ENCODE peak calls at places on chromosomes 11 and 22, in eight cellular contexts. A, L, O, F, Y, X, D and M are unnamed samples.

GRCh38 chr11:15769203-15769602 is 587.1 kb downstream of the SOX6 start:
- DNase-seq in D (no peak), Y (no peak), F (no peak), A (no peak), L (no peak), X (no peak), O (no peak), M (no peak)

GRCh38 chr11:128714881-128715280 is 21.0 kb downstream of the FLI1 start:
- DNase-seq in D (peak; percentile 93), L (no peak), X (no peak), Y (no peak), F (no peak), A (no peak), O (peak; percentile 95), M (peak; percentile 34)

GRCh38 chr11:100889758-100890157 is 202.7 kb downstream of the ARHGAP42 start:
- DNase-seq in X (no peak), A (no peak), L (no peak), O (no peak), D (no peak), Y (no peak), F (no peak), M (no peak)

GRCh38 chr22:36453266-36453607 is 28.2 kb downstream of the TXN2 start:
- DNase-seq in X (no peak), A (no peak), O (no peak), D (no peak), L (no peak), Y (no peak), F (no peak), M (no peak)

GRCh38 chr11:125345706-125346561 is 150.1 kb downstream of the FEZ1 start:
- DNase-seq in X (peak; percentile 46), D (peak; percentile 93), F (peak; percentile 83), O (peak; percentile 82), A (peak; percentile 89), L (peak; percentile 93), Y (no peak), M (no peak)

GRCh38 chr22:26903030-26903856 is 245.9 kb downstream of the MIAT start:
- DNase-seq in L (no peak), A (peak; percentile 29), O (no peak), Y (no peak), F (no peak), X (no peak), D (no peak), M (no peak)

GRCh38 chr11:130858215-130858614 is 58.1 kb downstream of the SNX19 start:
- DNase-seq in D (no peak), O (no peak), L (no peak), Y (no peak), X (no peak), F (no peak), A (no peak), M (no peak)

GRCh38 chr11:116164843-116165242 is 607.9 kb downstream of the BUD13 start:
- DNase-seq in L (no peak), A (no peak), O (no peak), D (no peak), X (no peak), Y (no peak), F (no peak), M (no peak)

GRCh38 chr11:9787260-9787659 is 123.4 kb downstream of the SWAP70 start:
- DNase-seq in X (no peak), Y (no peak), D (no peak), L (no peak), F (no peak), O (no peak), A (no peak), M (no peak)

GRCh38 chr11:67195971-67196418 is 70.3 kb upstream of the GRK2 start:
- DNase-seq in F (no peak), Y (no peak), D (peak; percentile 33), X (no peak), A (no peak), L (no peak), O (no peak), M (no peak)

GRCh38 chr11:68956142-68956541 is 24.6 kb downstream of the MRGPRD start:
- DNase-seq in O (no peak), F (no peak), D (no peak), X (no peak), A (no peak), L (peak; percentile 52), Y (no peak), M (no peak)

GRCh38 chr11:75593337-75593915 is 31.4 kb downstream of the SERPINH1 start:
- DNase-seq in F (no peak), X (no peak), D (peak; percentile 50), Y (no peak), A (no peak), L (no peak), O (no peak), M (no peak)

GRCh38 chr11:78061921-78062311 is 1.7 kb upstream of the THRSP start:
- DNase-seq in A (no peak), Y (no peak), X (no peak), D (peak; percentile 56), F (no peak), O (no peak), L (no peak), M (no peak)

GRCh38 chr11:70671083-70671482 is 272.8 kb downstream of the CTTN start:
- DNase-seq in L (no peak), D (no peak), Y (no peak), F (no peak), X (no peak), A (no peak), O (no peak), M (no peak)

GRCh38 chr11:10438451-10438850 is 16.6 kb upstream of the AMPD3 start:
- DNase-seq in X (no peak), A (no peak), L (no peak), F (no peak), O (peak; percentile 48), Y (no peak), D (no peak), M (no peak)

GRCh38 chr22:48907591-48907990 is 920.1 kb downstream of the BRD1 start:
- DNase-seq in L (no peak), X (no peak), F (no peak), Y (no peak), A (no peak), D (no peak), O (no peak), M (no peak)

GRCh38 chr11:128437137-128437536 is 150.2 kb downstream of the ETS1 start:
- DNase-seq in D (peak; percentile 58), L (no peak), X (no peak), A (peak; percentile 34), O (peak; percentile 60), Y (no peak), F (no peak), M (no peak)

GRCh38 chr11:96130061-96130460 is 206.2 kb upstream of the MTMR2 start:
- DNase-seq in F (no peak), L (no peak), D (no peak), X (no peak), O (no peak), A (no peak), Y (no peak), M (no peak)

GRCh38 chr11:13366266-13367026 is 88.9 kb downstream of the BMAL1 start:
- DNase-seq in O (no peak), F (no peak), A (no peak), L (no peak), Y (no peak), X (no peak), D (no peak), M (no peak)

GRCh38 chr11:18704698-18705097 is 6.1 kb downstream of the TMEM86A start:
- DNase-seq in O (no peak), L (no peak), A (no peak), F (no peak), X (no peak), Y (no peak), D (peak; percentile 12), M (no peak)

GRCh38 chr11:18707811-18708340 is 9.3 kb downstream of the TMEM86A start:
- DNase-seq in L (no peak), F (no peak), O (no peak), X (no peak), D (no peak), A (no peak), Y (no peak), M (no peak)

GRCh38 chr11:18704045-18704645 is 5.6 kb downstream of the TMEM86A start:
- DNase-seq in X (no peak), O (no peak), A (no peak), Y (no peak), L (no peak), F (no peak), D (no peak), M (no peak)

GRCh38 chr11:18706330-18707243 is 8.0 kb downstream of the TMEM86A start:
- DNase-seq in A (peak; percentile 80), Y (peak; percentile 48), X (no peak), O (no peak), L (peak; percentile 77), F (peak; percentile 78), D (peak; percentile 77), M (no peak)

GRCh38 chr11:18705651-18706281 is 7.2 kb downstream of the TMEM86A start:
- DNase-seq in A (peak; percentile 59), X (no peak), L (peak; percentile 65), F (peak; percentile 49), Y (no peak), O (no peak), D (peak; percentile 20), M (no peak)
- H3K27ac ChIP-seq in A (no peak overlapping the region), X (peak overlapping the region; percentile 79), L (no peak overlapping the region), F (no peak overlapping the region), Y (no peak overlapping the region), O (no peak overlapping the region), D (no peak overlapping the region), M (peak overlapping the region; percentile 6)

GRCh38 chr11:88420165-88420781 is 82.7 kb upstream of the CTSC start:
- DNase-seq in L (no peak), F (peak; percentile 61), A (no peak), O (peak; percentile 63), D (peak; percentile 78), Y (no peak), X (no peak), M (peak; percentile 98)
- H3K27ac ChIP-seq in L (peak overlapping the region; percentile 43), F (no peak overlapping the region), A (no peak overlapping the region), O (peak overlapping the region; percentile 84), D (no peak overlapping the region), Y (no peak overlapping the region), X (no peak overlapping the region), M (peak overlapping the region; percentile 97)

GRCh38 chr11:46346886-46347636 is at the start of gene DGKZ:
- DNase-seq in F (peak; percentile 84), O (peak; percentile 54), L (peak; percentile 94), Y (peak; percentile 85), X (peak; percentile 47), D (peak; percentile 88), A (peak; percentile 88), M (no peak)

GRCh38 chr11:46347637-46348311 is 511 bp downstream of the DGKZ start:
- DNase-seq in A (peak; percentile 69), D (no peak), Y (no peak), X (no peak), O (no peak), L (peak; percentile 74), F (no peak), M (no peak)

GRCh38 chr11:46348566-46348981 is 1.3 kb downstream of the DGKZ start:
- DNase-seq in Y (no peak), F (no peak), L (no peak), O (no peak), A (no peak), D (no peak), X (no peak), M (no peak)

GRCh38 chr11:46350695-46351094 is 3.4 kb downstream of the DGKZ start:
- DNase-seq in Y (no peak), L (no peak), F (no peak), O (no peak), X (no peak), A (no peak), D (no peak), M (no peak)

GRCh38 chr11:46348986-46349401 is 1.7 kb downstream of the DGKZ start:
- DNase-seq in O (no peak), Y (peak; percentile 63), F (no peak), D (no peak), A (no peak), X (no peak), L (no peak), M (no peak)
- H3K27ac ChIP-seq in O (no peak overlapping the region), Y (peak overlapping the region; percentile 55), F (no peak overlapping the region), D (no peak overlapping the region), A (no peak overlapping the region), X (no peak overlapping the region), L (no peak overlapping the region), M (no peak overlapping the region)

GRCh38 chr11:120564573-120565301 is 53.2 kb downstream of the GRIK4 start:
- DNase-seq in L (peak; percentile 74), O (peak; percentile 67), Y (no peak), A (peak; percentile 53), D (peak; percentile 56), F (peak; percentile 75), X (no peak), M (no peak)
- H3K27ac ChIP-seq in L (no peak overlapping the region), O (no peak overlapping the region), Y (no peak overlapping the region), A (no peak overlapping the region), D (no peak overlapping the region), F (no peak overlapping the region), X (no peak overlapping the region), M (no peak overlapping the region)